ENCODE peak calls at places on chromosome 18, in six cellular contexts. J is renal cortical epithelial cell, Q is AML-193, O is left cardiac atrium, S is Calu3, W is upper lobe of right lung. B is an unnamed sample.

GRCh38 chr18:51668101-51668500 is 470.6 kb upstream of the MEX3C start:
- DNase-seq in W (peak; percentile 67), Q (peak; percentile 13), O (peak; percentile 46), J (peak; percentile 15), S (peak; percentile 68), B (peak; percentile 10)

GRCh38 chr18:12946549-12947354 is 1.1 kb upstream of the SEH1L start:
- DNase-seq in W (no peak), O (peak; percentile 74), Q (no peak), J (peak; percentile 82), S (peak; percentile 37), B (peak; percentile 64)

GRCh38 chr18:23331091-23331920 is 121.8 kb upstream of the RIOK3 start:
- DNase-seq in S (peak; percentile 81), Q (no peak), O (no peak), J (no peak), W (peak; percentile 89), B (no peak)

GRCh38 chr18:80190311-80190710 is 57.0 kb downstream of the PARD6G start:
- DNase-seq in Q (no peak), J (no peak), O (no peak), S (no peak), W (no peak), B (no peak)

GRCh38 chr18:79260023-79260422 is 135.7 kb upstream of the NFATC1 start:
- DNase-seq in W (no peak), J (no peak), Q (no peak), S (no peak), O (no peak), B (no peak)

GRCh38 chr18:3119401-3120323 is 100.1 kb downstream of the MYOM1 start:
- DNase-seq in S (no peak), Q (no peak), O (no peak), W (no peak), J (peak; percentile 50), B (no peak)

GRCh38 chr18:10041180-10041579 is 127.4 kb downstream of the VAPA start:
- DNase-seq in O (peak; percentile 59), W (no peak), S (no peak), J (no peak), Q (no peak), B (no peak)

GRCh38 chr18:69397096-69397495 is 3.6 kb upstream of the DOK6 start:
- DNase-seq in O (no peak), S (no peak), Q (no peak), J (peak; percentile 34), W (no peak), B (no peak)

GRCh38 chr18:1585881-1586488 is 681.3 kb downstream of the ADCYAP1 start:
- DNase-seq in Q (peak; percentile 59), J (peak; percentile 68), W (no peak), O (no peak), S (no peak), B (peak; percentile 5)

GRCh38 chr18:69736731-69737130 is 210.9 kb downstream of the CD226 start:
- DNase-seq in S (no peak), W (no peak), J (no peak), Q (no peak), O (no peak), B (no peak)

GRCh38 chr18:79754022-79754761 is 43.5 kb upstream of the KCNG2 start:
- DNase-seq in Q (no peak), W (peak; percentile 58), S (no peak), O (no peak), J (no peak), B (no peak)

GRCh38 chr18:23283933-23284430 is 148.7 kb downstream of the CABLES1 start:
- DNase-seq in O (no peak), S (peak; percentile 73), Q (no peak), J (peak; percentile 89), W (no peak), B (no peak)

GRCh38 chr18:24176727-24177416 is 38.0 kb downstream of the CABYR start:
- DNase-seq in Q (peak; percentile 9), W (peak; percentile 67), J (peak; percentile 16), O (peak; percentile 61), S (peak; percentile 81), B (peak; percentile 58)

GRCh38 chr18:80159713-80160636 is 50.9 kb downstream of the ADNP2 start:
- DNase-seq in W (peak; percentile 76), J (no peak), Q (no peak), S (no peak), O (no peak), B (no peak)

GRCh38 chr18:59268127-59268721 is 5.0 kb downstream of the RAX start:
- DNase-seq in J (no peak), W (no peak), Q (no peak), O (no peak), S (no peak), B (no peak)

GRCh38 chr18:47931707-47932103 is 1.2 kb upstream of the SMAD2 start:
- DNase-seq in Q (peak; percentile 78), W (peak; percentile 65), J (peak; percentile 42), O (no peak), S (peak; percentile 52), B (peak; percentile 4)

GRCh38 chr18:36297419-36298112 is at the start of gene FHOD3:
- DNase-seq in W (peak; percentile 76), O (peak; percentile 76), J (no peak), S (peak; percentile 57), Q (no peak), B (peak; percentile 55)

GRCh38 chr18:74505776-74506175 is 9.6 kb downstream of the CNDP2 start:
- DNase-seq in J (no peak), W (no peak), Q (no peak), S (no peak), O (no peak), B (no peak)

GRCh38 chr18:63130176-63130575 is 189.4 kb downstream of the BCL2 start:
- DNase-seq in W (no peak), J (no peak), Q (no peak), S (no peak), O (no peak), B (no peak)

GRCh38 chr18:71028285-71028762 is 739.5 kb downstream of the SOCS6 start:
- DNase-seq in S (no peak), W (no peak), Q (no peak), J (no peak), O (no peak), B (no peak)

GRCh38 chr18:9404565-9405060 is 70.0 kb downstream of the TWSG1 start:
- DNase-seq in Q (peak; percentile 32), O (peak; percentile 35), S (no peak), J (no peak), W (no peak), B (no peak)

GRCh38 chr18:35347991-35348390 is 3.8 kb upstream of the ZNF24 start:
- DNase-seq in Q (no peak), J (no peak), O (no peak), W (no peak), S (no peak), B (no peak)

GRCh38 chr18:12041561-12041960 is 52.1 kb upstream of the ANKRD62 start:
- DNase-seq in S (no peak), Q (no peak), J (peak; percentile 99), W (no peak), O (no peak), B (no peak)